ENCODE peak calls at places on chromosomes 1 and 21, in six cellular contexts. T is suprapubic skin, U is sigmoid colon, O is SK-N-SH, Q is transverse colon, P is endothelial cell of umbilical vein. F is an unnamed sample.

GRCh38 chr1:151282883-151283725 is 1.0 kb downstream of the ZNF687 start:
- DNase-seq in T (no peak), U (peak; percentile 79), O (peak; percentile 75), Q (peak; percentile 41), P (peak; percentile 15), F (peak; percentile 35)

GRCh38 chr1:70486676-70487470 is 75.8 kb downstream of the CTH start:
- DNase-seq in T (no peak), U (peak; percentile 86), O (no peak), Q (no peak), P (no peak), F (peak; percentile 39)

GRCh38 chr1:23480187-23481025 is 3.6 kb downstream of the ASAP3 start:
- DNase-seq in T (no peak), U (no peak), O (no peak), Q (no peak), P (no peak), F (no peak)

GRCh38 chr1:232831895-232832294 is 26.7 kb downstream of the MAP10 start:
- DNase-seq in T (no peak), U (no peak), O (no peak), Q (no peak), P (no peak), F (no peak)

GRCh38 chr1:200415693-200416593 is 6.1 kb upstream of the ZNF281 start:
- DNase-seq in T (no peak), U (peak; percentile 91), O (no peak), Q (peak; percentile 40), P (peak; percentile 94), F (peak; percentile 63)

GRCh38 chr21:45281411-45282282 is 6.0 kb downstream of the POFUT2 start:
- DNase-seq in T (peak; percentile 75), U (peak; percentile 66), O (no peak), Q (peak; percentile 6), P (no peak), F (peak; percentile 17)

GRCh38 chr1:14928886-14929546 is 224.5 kb upstream of the TMEM51 start:
- DNase-seq in T (no peak), U (no peak), O (no peak), Q (no peak), P (no peak), F (no peak)

GRCh38 chr1:208047476-208047934 is 136.6 kb upstream of the CD34 start:
- DNase-seq in T (no peak), U (peak; percentile 95), O (no peak), Q (peak; percentile 61), P (no peak), F (peak; percentile 45)

GRCh38 chr1:78649628-78650027 is at the start of gene IFI44:
- DNase-seq in T (peak; percentile 84), U (peak; percentile 88), O (peak; percentile 3), Q (peak; percentile 79), P (peak; percentile 93), F (peak; percentile 90)
- TF ChIP-seq POLR2AphosphoS5 in T (no peak), U (no peak), O (peak; percentile 28), Q (peak; percentile 61), P (peak; percentile 52), F (peak; percentile 91)

DNA sequence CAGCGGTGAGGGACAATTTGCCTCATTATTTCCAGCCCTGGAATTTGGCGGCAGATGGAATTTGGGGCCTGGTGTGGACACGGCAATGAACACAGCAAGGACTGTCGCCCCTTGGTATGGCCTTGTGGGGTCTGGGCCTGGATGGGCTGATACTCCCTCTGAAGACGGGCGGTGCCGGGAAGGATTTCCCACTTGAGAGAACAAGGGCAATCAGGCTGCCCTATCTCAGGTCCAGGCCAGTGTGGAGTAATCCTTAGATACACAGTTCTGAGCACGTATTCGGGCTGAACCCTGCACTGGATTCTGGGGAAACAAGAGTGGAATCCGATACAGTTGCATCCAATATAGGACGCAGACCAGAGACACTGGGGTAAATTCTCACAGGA is 177.7 kb downstream of the TRABD2B start:
- DNase-seq in T (no peak), U (no peak), O (no peak), Q (no peak), P (no peak), F (no peak)
- H3K4me3 ChIP-seq in T (no peak overlapping the region), U (no peak overlapping the region), O (no peak overlapping the region), Q (no peak overlapping the region), P (no peak overlapping the region), F (no peak overlapping the region)

GRCh38 chr1:154954541-154954940 is 1.4 kb downstream of the PBXIP1 start:
- DNase-seq in T (no peak), U (no peak), O (no peak), Q (no peak), P (no peak), F (no peak)

GRCh38 chr1:154957258-154957657 is 1.4 kb upstream of the PBXIP1 start:
- DNase-seq in T (no peak), U (no peak), O (no peak), Q (no peak), P (no peak), F (no peak)

GRCh38 chr1:154956557-154956956 is 658 bp upstream of the PBXIP1 start:
- DNase-seq in T (no peak), U (peak; percentile 82), O (no peak), Q (no peak), P (peak; percentile 15), F (no peak)

GRCh38 chr1:154955039-154955717 is 721 bp downstream of the PBXIP1 start:
- DNase-seq in T (no peak), U (peak; percentile 80), O (peak; percentile 81), Q (peak; percentile 82), P (peak; percentile 73), F (peak; percentile 63)

DNA sequence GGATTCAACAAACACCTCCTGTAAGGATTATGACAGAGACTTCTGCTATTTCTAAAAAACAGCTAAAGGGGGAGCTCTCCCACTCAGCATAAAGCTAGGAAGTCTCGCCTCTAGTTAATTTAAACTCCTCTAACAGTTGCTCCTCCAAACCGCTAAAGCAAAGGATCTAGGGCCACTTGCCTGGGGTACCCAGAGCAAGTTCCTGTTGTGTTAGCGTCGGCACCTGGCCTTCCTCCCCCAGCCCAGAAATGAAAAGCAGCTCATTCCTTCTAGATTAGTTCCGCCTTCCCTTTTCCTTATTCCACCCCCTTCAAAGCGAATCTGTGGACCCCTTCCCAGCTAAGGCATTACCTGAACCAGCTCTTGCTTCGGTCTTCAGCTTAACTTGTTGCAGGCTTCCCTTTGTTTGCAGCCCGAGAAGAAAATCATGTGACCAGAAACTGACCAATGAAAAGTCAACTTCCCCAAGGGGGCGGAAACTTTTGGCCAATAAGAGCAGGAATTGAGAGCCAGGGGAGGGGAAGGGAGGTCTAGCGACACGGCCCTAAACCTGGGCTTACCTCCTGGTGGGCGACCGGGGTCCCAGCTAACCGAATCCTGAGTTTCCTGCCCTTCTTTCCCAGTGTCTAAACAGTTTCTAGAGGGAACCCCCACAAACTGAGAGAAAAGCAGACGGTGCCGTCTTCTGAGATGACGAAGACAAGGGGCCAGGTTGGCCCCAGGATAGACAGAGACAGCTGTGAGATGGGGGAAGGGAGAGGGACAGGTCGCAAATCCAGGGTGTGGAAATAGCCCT is at the start of gene PBXIP1:
- DNase-seq in T (peak; percentile 87), U (peak; percentile 91), O (peak; percentile 94), Q (peak; percentile 86), P (peak; percentile 98), F (peak; percentile 83)
- TF ChIP-seq CTCF in T (no peak), U (no peak), O (peak; percentile 53), Q (peak; percentile 3), P (peak; percentile 12), F (no peak)

DNA sequence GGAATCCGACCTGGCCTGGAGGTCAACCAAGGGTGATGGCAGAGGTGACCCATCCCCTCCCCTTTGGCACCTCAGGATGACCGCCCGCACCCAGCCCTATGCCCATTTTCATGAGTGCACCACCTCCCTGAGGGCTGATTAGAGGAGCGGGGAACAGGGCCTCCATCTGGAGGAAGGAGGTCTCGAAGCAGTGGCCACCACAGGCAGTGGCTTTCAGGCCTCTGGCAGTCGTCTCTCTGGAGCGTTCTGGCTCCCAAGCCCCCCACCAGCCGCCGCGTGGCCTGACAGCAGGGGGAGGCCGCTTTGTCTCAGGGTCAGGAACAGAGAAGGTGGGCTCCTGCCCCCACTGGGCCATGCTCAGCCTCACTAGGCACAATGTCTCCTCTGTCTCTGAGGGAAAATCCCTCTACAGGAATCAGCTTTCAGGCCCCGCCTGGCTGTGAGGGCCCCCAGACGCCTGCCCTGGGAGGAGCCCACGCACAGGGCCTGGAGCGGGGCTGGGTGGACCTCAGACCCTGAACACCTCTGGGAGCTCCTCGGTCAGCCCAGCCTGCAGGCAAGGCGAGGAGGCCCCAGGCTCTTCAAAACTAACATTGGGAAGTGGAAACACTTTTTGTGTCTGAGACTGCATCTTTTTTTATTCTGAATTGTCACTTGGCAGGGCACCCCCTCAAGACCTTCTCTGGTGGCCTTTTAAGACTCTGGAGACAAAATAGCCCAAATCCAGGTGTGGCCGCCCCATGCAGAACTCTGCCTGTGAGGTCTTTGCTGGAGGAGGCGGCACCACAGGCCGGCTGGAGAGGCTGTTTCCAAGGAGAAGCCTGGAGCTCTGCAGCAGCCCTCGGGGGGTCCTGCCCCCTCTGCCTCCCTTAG is 127.7 kb upstream of the ARHGEF16 start:
- DNase-seq in T (no peak), U (no peak), O (no peak), Q (no peak), P (no peak), F (no peak)
- TF ChIP-seq POLR2AphosphoS5 in T (no peak), U (no peak), O (no peak), Q (no peak), P (no peak), F (no peak)

GRCh38 chr1:87683557-87683956 is 354.9 kb downstream of the LMO4 start:
- DNase-seq in T (no peak), U (no peak), O (no peak), Q (no peak), P (peak; percentile 2), F (no peak)
- H3K4me3 ChIP-seq in T (no peak overlapping the region), U (peak overlapping the region; percentile 36), O (no peak overlapping the region), Q (no peak overlapping the region), P (no peak overlapping the region), F (peak overlapping the region; percentile 46)

GRCh38 chr1:244210884-244211558 is 159.9 kb downstream of the ZBTB18 start:
- DNase-seq in T (no peak), U (no peak), O (peak; percentile 66), Q (no peak), P (no peak), F (no peak)
- TF ChIP-seq CTCF in T (no peak), U (no peak), O (peak; percentile 54), Q (peak; percentile 33), P (no peak), F (peak; percentile 29)

GRCh38 chr1:30786264-30786991 is 28.9 kb upstream of the LAPTM5 start:
- DNase-seq in T (no peak), U (no peak), O (no peak), Q (no peak), P (no peak), F (no peak)
- TF ChIP-seq POLR2AphosphoS5 in T (no peak), U (no peak), O (no peak), Q (no peak), P (no peak), F (no peak)

DNA sequence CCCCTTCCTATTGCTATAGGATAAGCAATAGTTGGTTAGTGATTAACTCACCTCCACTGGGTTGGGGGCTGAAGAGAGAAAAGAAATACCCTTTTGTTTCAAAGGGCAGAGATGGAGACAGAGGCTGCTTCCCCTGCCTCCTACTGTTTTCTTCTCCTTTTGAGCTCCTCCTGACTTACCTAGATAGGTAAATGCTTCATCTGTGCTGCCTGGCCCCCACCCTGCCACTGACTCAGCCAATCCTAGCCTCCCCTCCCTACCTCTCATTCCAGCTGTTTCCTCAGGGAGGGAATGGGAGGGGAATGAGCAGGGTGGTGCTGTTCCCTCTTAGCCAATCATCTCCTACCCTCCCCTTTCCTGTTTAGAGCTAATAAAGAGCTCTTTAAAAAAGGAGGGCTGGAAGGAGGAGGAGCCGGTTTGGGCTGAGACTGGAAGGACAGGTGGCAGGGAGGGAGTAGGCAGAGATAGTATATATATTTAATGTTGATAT is at the start of gene C1orf116:
- DNase-seq in T (no peak), U (no peak), O (no peak), Q (peak; percentile 88), P (no peak), F (peak; percentile 87)
- H3K4me3 ChIP-seq in T (peak within 1 kb of the TSS; percentile 50), U (no peak within 1 kb of the TSS), O (no peak within 1 kb of the TSS), Q (no peak within 1 kb of the TSS), P (no peak within 1 kb of the TSS), F (peak within 1 kb of the TSS; percentile 46)

GRCh38 chr1:53162621-53163020 is 20.2 kb upstream of the SLC1A7 start:
- DNase-seq in T (no peak), U (no peak), O (no peak), Q (no peak), P (no peak), F (no peak)
- TF ChIP-seq CTCF in T (no peak), U (no peak), O (no peak), Q (no peak), P (no peak), F (no peak)

F was measured in stomach.